ENCODE peak calls at places on chromosomes 6 and 20, in four cellular contexts. One of them, this sample, is unnamed.
A peak's percentile ranks its signal among the peaks of the same experiment; 100 is the strongest.

GRCh38 chr6:169070506-169071176 is 183.0 kb downstream of the THBS2 start:
- DNase-seq in ovary: peak; percentile 80
- DNase-seq in colonic mucosa: peak; percentile 45
- DNase-seq in heart right ventricle: peak; percentile 51
- DNase-seq in this sample: peak; percentile 94

GRCh38 chr20:50270569-50270968 is 79.9 kb downstream of the CEBPB start:
- DNase-seq in ovary: no peak
- DNase-seq in colonic mucosa: no peak
- DNase-seq in heart right ventricle: peak; percentile 55
- DNase-seq in this sample: no peak

GRCh38 chr6:140661691-140662090 is 1287.2 kb upstream of the CITED2 start:
- DNase-seq in ovary: no peak
- DNase-seq in colonic mucosa: no peak
- DNase-seq in heart right ventricle: no peak
- DNase-seq in this sample: no peak

GRCh38 chr6:115899883-115900282 is 160.8 kb downstream of the FRK start:
- DNase-seq in ovary: no peak
- DNase-seq in colonic mucosa: no peak
- DNase-seq in heart right ventricle: no peak
- DNase-seq in this sample: no peak

GRCh38 chr20:16007978-16008377 is 565.3 kb downstream of the KIF16B start:
- DNase-seq in ovary: no peak
- DNase-seq in colonic mucosa: no peak
- DNase-seq in heart right ventricle: no peak
- DNase-seq in this sample: no peak

GRCh38 chr6:32852844-32853540 is 512 bp downstream of the TAP1 start:
- DNase-seq in ovary: peak; percentile 39
- DNase-seq in colonic mucosa: peak; percentile 45
- DNase-seq in heart right ventricle: peak; percentile 34
- DNase-seq in this sample: no peak

GRCh38 chr20:35776513-35777101 is 4.8 kb downstream of the PHF20 start:
- DNase-seq in ovary: peak; percentile 23
- DNase-seq in colonic mucosa: peak; percentile 65
- DNase-seq in heart right ventricle: peak; percentile 57
- DNase-seq in this sample: no peak

GRCh38 chr20:63857751-63858392 is 3.4 kb upstream of the ABHD16B start:
- DNase-seq in ovary: peak; percentile 83
- DNase-seq in colonic mucosa: no peak
- DNase-seq in heart right ventricle: peak; percentile 70
- DNase-seq in this sample: no peak

GRCh38 chr6:133891814-133892443 is 3.0 kb downstream of the TCF21 start:
- DNase-seq in ovary: no peak
- DNase-seq in colonic mucosa: no peak
- DNase-seq in heart right ventricle: no peak
- DNase-seq in this sample: no peak

GRCh38 chr20:32045999-32046398 is 6.0 kb upstream of the HCK start:
- DNase-seq in ovary: no peak
- DNase-seq in colonic mucosa: no peak
- DNase-seq in heart right ventricle: no peak
- DNase-seq in this sample: no peak

GRCh38 chr6:42295181-42295580 is 77.5 kb upstream of the MRPS10 start:
- DNase-seq in ovary: no peak
- DNase-seq in colonic mucosa: no peak
- DNase-seq in heart right ventricle: no peak
- DNase-seq in this sample: no peak
- H3K27ac ChIP-seq in ovary: no peak overlapping the region
- H3K27ac ChIP-seq in colonic mucosa: no peak overlapping the region
- H3K27ac ChIP-seq in heart right ventricle: no peak overlapping the region
- H3K27ac ChIP-seq in this sample: no peak overlapping the region

GRCh38 chr6:31614674-31615578 is at the start of gene AIF1:
- DNase-seq in ovary: no peak
- DNase-seq in colonic mucosa: no peak
- DNase-seq in heart right ventricle: no peak
- DNase-seq in this sample: no peak
- H3K27ac ChIP-seq in ovary: no peak within 1 kb of the TSS
- H3K27ac ChIP-seq in colonic mucosa: peak within 1 kb of the TSS; percentile 32
- H3K27ac ChIP-seq in heart right ventricle: peak within 1 kb of the TSS; percentile 86
- H3K27ac ChIP-seq in this sample: no peak within 1 kb of the TSS

GRCh38 chr20:45105317-45105716 is 4.4 kb upstream of the KCNS1 start:
- DNase-seq in ovary: no peak
- DNase-seq in colonic mucosa: no peak
- DNase-seq in heart right ventricle: no peak
- DNase-seq in this sample: no peak
- H3K27ac ChIP-seq in ovary: no peak overlapping the region
- H3K27ac ChIP-seq in colonic mucosa: no peak overlapping the region
- H3K27ac ChIP-seq in heart right ventricle: no peak overlapping the region
- H3K27ac ChIP-seq in this sample: peak overlapping the region; percentile 11

GRCh38 chr20:49100934-49101333 is 54.8 kb downstream of the CSE1L start:
- DNase-seq in ovary: no peak
- DNase-seq in colonic mucosa: no peak
- DNase-seq in heart right ventricle: no peak
- DNase-seq in this sample: no peak
- H3K27ac ChIP-seq in ovary: no peak overlapping the region
- H3K27ac ChIP-seq in colonic mucosa: no peak overlapping the region
- H3K27ac ChIP-seq in heart right ventricle: peak overlapping the region; percentile 63
- H3K27ac ChIP-seq in this sample: no peak overlapping the region

GRCh38 chr6:138772596-138773176 is 883 bp upstream of the CCDC28A start:
- DNase-seq in ovary: no peak
- DNase-seq in colonic mucosa: no peak
- DNase-seq in heart right ventricle: no peak
- DNase-seq in this sample: no peak

GRCh38 chr6:138776659-138777058 is 3.1 kb downstream of the CCDC28A start:
- DNase-seq in ovary: no peak
- DNase-seq in colonic mucosa: no peak
- DNase-seq in heart right ventricle: no peak
- DNase-seq in this sample: no peak

GRCh38 chr6:138778331-138778730 is 4.8 kb downstream of the CCDC28A start:
- DNase-seq in ovary: no peak
- DNase-seq in colonic mucosa: no peak
- DNase-seq in heart right ventricle: no peak
- DNase-seq in this sample: no peak

GRCh38 chr6:138773177-138774091 is at the start of gene CCDC28A:
- DNase-seq in ovary: peak; percentile 94
- DNase-seq in colonic mucosa: peak; percentile 97
- DNase-seq in heart right ventricle: peak; percentile 96
- DNase-seq in this sample: peak; percentile 94

GRCh38 chr6:138774370-138774769 is 801 bp downstream of the CCDC28A start:
- DNase-seq in ovary: no peak
- DNase-seq in colonic mucosa: no peak
- DNase-seq in heart right ventricle: peak; percentile 31
- DNase-seq in this sample: no peak
- H3K27ac ChIP-seq in ovary: no peak overlapping the region
- H3K27ac ChIP-seq in colonic mucosa: no peak overlapping the region
- H3K27ac ChIP-seq in heart right ventricle: peak overlapping the region; percentile 97
- H3K27ac ChIP-seq in this sample: no peak overlapping the region

GRCh38 chr6:112253842-112254816 is at the start of gene LAMA4:
- DNase-seq in ovary: peak; percentile 55
- DNase-seq in colonic mucosa: peak; percentile 34
- DNase-seq in heart right ventricle: peak; percentile 75
- DNase-seq in this sample: peak; percentile 54

GRCh38 chr6:112253505-112253841 is 894 bp downstream of the LAMA4 start:
- DNase-seq in ovary: no peak
- DNase-seq in colonic mucosa: no peak
- DNase-seq in heart right ventricle: peak; percentile 24
- DNase-seq in this sample: no peak

GRCh38 chr6:112251170-112251945 is 3.0 kb downstream of the LAMA4 start:
- DNase-seq in ovary: peak; percentile 50
- DNase-seq in colonic mucosa: no peak
- DNase-seq in heart right ventricle: peak; percentile 61
- DNase-seq in this sample: no peak

GRCh38 chr6:112254921-112255320 is 554 bp upstream of the LAMA4 start:
- DNase-seq in ovary: no peak
- DNase-seq in colonic mucosa: no peak
- DNase-seq in heart right ventricle: no peak
- DNase-seq in this sample: no peak

DNA sequence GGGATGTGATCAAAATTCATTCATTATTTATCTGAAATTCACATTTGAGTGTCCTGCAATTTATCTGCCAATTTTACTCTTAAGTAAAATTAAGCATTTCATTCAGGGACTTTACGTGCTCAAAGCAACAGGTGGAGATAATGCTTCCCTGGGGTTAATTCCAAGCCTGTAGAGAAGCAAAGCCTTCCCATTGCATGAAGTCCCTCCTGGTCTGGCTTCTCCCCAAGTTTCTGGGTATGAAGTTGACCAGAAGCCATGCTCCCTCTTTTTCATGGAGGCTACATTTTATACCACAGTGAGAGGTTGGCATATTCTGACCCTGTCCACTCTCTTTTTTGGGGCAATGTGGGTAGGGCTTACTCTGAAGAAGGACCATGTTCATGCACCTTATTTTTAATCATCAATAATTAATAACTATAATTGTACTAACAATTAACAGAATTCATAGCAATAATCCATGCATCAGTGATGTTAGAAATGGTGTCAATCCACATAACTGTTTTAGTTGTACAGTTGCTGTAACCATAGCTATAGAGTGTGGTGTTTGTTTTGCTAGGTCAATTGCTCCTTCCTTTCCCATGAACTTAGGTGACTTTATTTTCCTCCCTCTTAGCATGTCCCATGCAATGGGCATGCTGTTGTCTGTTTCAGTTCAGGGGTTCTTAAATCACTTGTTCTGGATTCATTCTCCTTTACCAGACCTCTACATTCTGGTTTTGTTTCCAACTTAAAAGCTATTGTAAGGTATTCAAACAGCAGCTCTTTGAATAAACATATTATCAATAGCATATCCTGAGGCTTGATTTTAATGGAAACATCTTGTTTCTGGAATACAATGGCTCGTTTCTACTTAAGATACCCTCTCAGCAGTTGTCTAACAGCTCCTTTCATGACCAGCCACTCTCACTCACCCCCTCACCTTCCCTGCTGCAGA is 1.5 kb downstream of the LAMA4 start:
- DNase-seq in ovary: no peak
- DNase-seq in colonic mucosa: no peak
- DNase-seq in heart right ventricle: peak; percentile 64
- DNase-seq in this sample: no peak
- H3K27ac ChIP-seq in ovary: no peak overlapping the region
- H3K27ac ChIP-seq in colonic mucosa: peak overlapping the region; percentile 65
- H3K27ac ChIP-seq in heart right ventricle: peak overlapping the region; percentile 94
- H3K27ac ChIP-seq in this sample: no peak overlapping the region

GRCh38 chr20:57877131-57877784 is 167.4 kb upstream of the PMEPA1 start:
- DNase-seq in ovary: no peak
- DNase-seq in colonic mucosa: no peak
- DNase-seq in heart right ventricle: no peak
- DNase-seq in this sample: no peak

GRCh38 chr20:57877995-57878394 is 168.2 kb upstream of the PMEPA1 start:
- DNase-seq in ovary: no peak
- DNase-seq in colonic mucosa: no peak
- DNase-seq in heart right ventricle: no peak
- DNase-seq in this sample: no peak

GRCh38 chr20:57880155-57880648 is 170.4 kb upstream of the PMEPA1 start:
- DNase-seq in ovary: peak; percentile 19
- DNase-seq in colonic mucosa: no peak
- DNase-seq in heart right ventricle: peak; percentile 30
- DNase-seq in this sample: no peak

GRCh38 chr20:57879437-57880115 is 169.8 kb upstream of the PMEPA1 start:
- DNase-seq in ovary: no peak
- DNase-seq in colonic mucosa: no peak
- DNase-seq in heart right ventricle: peak; percentile 25
- DNase-seq in this sample: no peak

GRCh38 chr20:57878803-57879424 is 169.1 kb upstream of the PMEPA1 start:
- DNase-seq in ovary: no peak
- DNase-seq in colonic mucosa: no peak
- DNase-seq in heart right ventricle: no peak
- DNase-seq in this sample: peak; percentile 25
- H3K27ac ChIP-seq in ovary: no peak overlapping the region
- H3K27ac ChIP-seq in colonic mucosa: no peak overlapping the region
- H3K27ac ChIP-seq in heart right ventricle: no peak overlapping the region
- H3K27ac ChIP-seq in this sample: no peak overlapping the region

DNA sequence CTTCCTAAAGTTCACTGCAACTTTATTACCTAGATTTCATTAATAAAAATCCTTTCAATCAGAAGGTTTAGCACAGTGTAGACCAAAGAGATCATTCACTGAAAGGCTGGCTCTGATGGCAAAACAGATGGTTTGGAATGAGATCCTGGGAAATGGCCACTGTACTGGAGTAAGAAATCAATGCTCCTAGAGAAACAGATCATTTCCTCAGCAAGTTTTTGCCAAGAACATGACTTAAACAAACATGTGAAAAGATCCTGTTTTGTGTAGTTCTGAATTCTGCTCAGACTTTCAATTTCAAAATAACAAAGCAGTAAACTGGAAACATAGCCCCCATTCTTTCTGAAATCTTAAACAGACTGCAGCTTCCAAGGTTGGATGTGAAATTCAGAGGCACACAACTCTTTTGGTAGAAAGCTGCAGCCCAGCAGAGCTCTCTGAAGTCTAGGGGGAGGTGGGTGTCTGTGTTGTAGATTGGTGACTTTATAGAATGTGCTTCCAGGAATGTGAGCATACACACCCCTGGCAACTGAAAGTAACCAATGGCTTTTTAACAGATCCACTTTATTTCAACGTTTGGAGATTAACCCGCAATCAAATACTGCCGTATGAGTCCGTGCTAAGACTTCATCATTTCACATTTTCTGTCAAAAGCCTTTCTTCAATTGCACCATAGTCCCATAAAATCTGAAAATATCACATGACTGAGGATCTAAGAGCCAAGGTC is 86.4 kb downstream of the ATXN1 start:
- DNase-seq in ovary: no peak
- DNase-seq in colonic mucosa: no peak
- DNase-seq in heart right ventricle: no peak
- DNase-seq in this sample: no peak
- H3K27ac ChIP-seq in ovary: no peak overlapping the region
- H3K27ac ChIP-seq in colonic mucosa: no peak overlapping the region
- H3K27ac ChIP-seq in heart right ventricle: peak overlapping the region; percentile 55
- H3K27ac ChIP-seq in this sample: peak overlapping the region; percentile 57

GRCh38 chr6:39111280-39111679 is 3.7 kb downstream of the SAYSD1 start:
- DNase-seq in ovary: no peak
- DNase-seq in colonic mucosa: no peak
- DNase-seq in heart right ventricle: no peak
- DNase-seq in this sample: no peak

GRCh38 chr6:39118921-39119320 is 3.9 kb upstream of the SAYSD1 start:
- DNase-seq in ovary: no peak
- DNase-seq in colonic mucosa: no peak
- DNase-seq in heart right ventricle: no peak
- DNase-seq in this sample: no peak

GRCh38 chr6:39114707-39115599 is at the start of gene SAYSD1:
- DNase-seq in ovary: peak; percentile 91
- DNase-seq in colonic mucosa: peak; percentile 92
- DNase-seq in heart right ventricle: peak; percentile 90
- DNase-seq in this sample: peak; percentile 94

GRCh38 chr6:39113788-39114187 is 1.2 kb downstream of the SAYSD1 start:
- DNase-seq in ovary: no peak
- DNase-seq in colonic mucosa: no peak
- DNase-seq in heart right ventricle: no peak
- DNase-seq in this sample: no peak

DNA sequence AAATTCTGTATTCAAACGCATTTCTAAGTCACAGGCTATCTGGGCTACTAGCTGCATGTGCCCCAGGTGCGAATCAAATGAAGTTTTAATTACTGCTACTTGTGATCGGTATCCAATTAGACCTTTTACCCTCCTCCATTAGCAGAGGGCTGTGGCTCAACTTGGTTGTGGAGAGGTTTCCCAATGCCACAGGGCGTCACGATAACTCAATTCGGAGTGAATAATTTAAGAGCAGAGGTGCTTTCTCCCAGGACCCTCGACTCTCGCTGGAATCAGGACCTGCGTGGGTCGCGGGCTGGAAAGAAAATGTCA is 635 bp downstream of the SAYSD1 start:
- DNase-seq in ovary: no peak
- DNase-seq in colonic mucosa: no peak
- DNase-seq in heart right ventricle: no peak
- DNase-seq in this sample: no peak
- H3K27ac ChIP-seq in ovary: peak overlapping the region; percentile 83
- H3K27ac ChIP-seq in colonic mucosa: peak overlapping the region; percentile 97
- H3K27ac ChIP-seq in heart right ventricle: peak overlapping the region; percentile 93
- H3K27ac ChIP-seq in this sample: no peak overlapping the region

GRCh38 chr6:42885702-42886101 is 6.3 kb downstream of the RPL7L1 start:
- DNase-seq in ovary: no peak
- DNase-seq in colonic mucosa: no peak
- DNase-seq in heart right ventricle: no peak
- DNase-seq in this sample: no peak
- H3K27ac ChIP-seq in ovary: no peak overlapping the region
- H3K27ac ChIP-seq in colonic mucosa: no peak overlapping the region
- H3K27ac ChIP-seq in heart right ventricle: no peak overlapping the region
- H3K27ac ChIP-seq in this sample: no peak overlapping the region

This sample was measured in SJSA1.